ENCODE peak calls at places on chromosome 18, in four cellular contexts. One of them, this sample, is unnamed.

GRCh38 chr18:57581301-57581934 is 5.1 kb downstream of the FECH start:
- DNase-seq in HL-60: peak; percentile 89
- DNase-seq in HCT116: no peak
- DNase-seq in GM23338: no peak
- DNase-seq in this sample: no peak

GRCh38 chr18:54247488-54248175 is 21.7 kb upstream of the POLI start:
- DNase-seq in HL-60: no peak
- DNase-seq in HCT116: no peak
- DNase-seq in GM23338: peak; percentile 42
- DNase-seq in this sample: no peak

GRCh38 chr18:47558110-47558750 is 306.8 kb upstream of the SKOR2 start:
- DNase-seq in HL-60: no peak
- DNase-seq in HCT116: no peak
- DNase-seq in GM23338: no peak
- DNase-seq in this sample: no peak

GRCh38 chr18:54822872-54823845 is 5.1 kb upstream of the RAB27B start:
- DNase-seq in HL-60: no peak
- DNase-seq in HCT116: peak; percentile 34
- DNase-seq in GM23338: no peak
- DNase-seq in this sample: peak; percentile 65

GRCh38 chr18:74485860-74486849 is 10.0 kb upstream of the CNDP2 start:
- DNase-seq in HL-60: no peak
- DNase-seq in HCT116: no peak
- DNase-seq in GM23338: no peak
- DNase-seq in this sample: no peak

GRCh38 chr18:66077066-66077465 is 326.3 kb downstream of the CDH7 start:
- DNase-seq in HL-60: no peak
- DNase-seq in HCT116: no peak
- DNase-seq in GM23338: no peak
- DNase-seq in this sample: no peak

GRCh38 chr18:1104265-1104792 is 199.7 kb downstream of the ADCYAP1 start:
- DNase-seq in HL-60: no peak
- DNase-seq in HCT116: no peak
- DNase-seq in GM23338: no peak
- DNase-seq in this sample: no peak

GRCh38 chr18:47191956-47192355 is 15.8 kb upstream of the IER3IP1 start:
- DNase-seq in HL-60: no peak
- DNase-seq in HCT116: no peak
- DNase-seq in GM23338: no peak
- DNase-seq in this sample: no peak

GRCh38 chr18:10878703-10879102 is 270.7 kb downstream of the PIEZO2 start:
- DNase-seq in HL-60: no peak
- DNase-seq in HCT116: no peak
- DNase-seq in GM23338: no peak
- DNase-seq in this sample: no peak
- TF ChIP-seq REST in HL-60: no peak
- TF ChIP-seq REST in HCT116: no peak
- TF ChIP-seq REST in GM23338: no peak
- TF ChIP-seq REST in this sample: no peak

GRCh38 chr18:48784654-48785053 is 166.1 kb downstream of the SMAD7 start:
- DNase-seq in HL-60: no peak
- DNase-seq in HCT116: no peak
- DNase-seq in GM23338: no peak
- DNase-seq in this sample: no peak
- TF ChIP-seq REST in HL-60: no peak
- TF ChIP-seq REST in HCT116: no peak
- TF ChIP-seq REST in GM23338: no peak
- TF ChIP-seq REST in this sample: no peak

GRCh38 chr18:76228716-76229115 is 266.3 kb downstream of the ZNF516 start:
- DNase-seq in HL-60: no peak
- DNase-seq in HCT116: no peak
- DNase-seq in GM23338: no peak
- DNase-seq in this sample: no peak
- TF ChIP-seq REST in HL-60: no peak
- TF ChIP-seq REST in HCT116: no peak
- TF ChIP-seq REST in GM23338: no peak
- TF ChIP-seq REST in this sample: no peak

GRCh38 chr18:42174909-42175308 is 219.9 kb downstream of the PIK3C3 start:
- DNase-seq in HL-60: peak; percentile 70
- DNase-seq in HCT116: no peak
- DNase-seq in GM23338: peak; percentile 19
- DNase-seq in this sample: no peak
- TF ChIP-seq REST in HL-60: peak; percentile 97
- TF ChIP-seq REST in HCT116: peak; percentile 29
- TF ChIP-seq REST in GM23338: peak; percentile 77
- TF ChIP-seq REST in this sample: peak; percentile 38

GRCh38 chr18:32091325-32091723 is 350 bp upstream of the RNF138 start:
- DNase-seq in HL-60: no peak
- DNase-seq in HCT116: no peak
- DNase-seq in GM23338: no peak
- DNase-seq in this sample: no peak

GRCh38 chr18:32093523-32093922 is 1.8 kb downstream of the RNF138 start:
- DNase-seq in HL-60: no peak
- DNase-seq in HCT116: no peak
- DNase-seq in GM23338: no peak
- DNase-seq in this sample: no peak

GRCh38 chr18:32091724-32092421 is at the start of gene RNF138:
- DNase-seq in HL-60: peak; percentile 92
- DNase-seq in HCT116: peak; percentile 74
- DNase-seq in GM23338: peak; percentile 91
- DNase-seq in this sample: peak; percentile 71

GRCh38 chr18:32092422-32093105 is 890 bp downstream of the RNF138 start:
- DNase-seq in HL-60: peak; percentile 100
- DNase-seq in HCT116: peak; percentile 88
- DNase-seq in GM23338: peak; percentile 98
- DNase-seq in this sample: peak; percentile 96

DNA sequence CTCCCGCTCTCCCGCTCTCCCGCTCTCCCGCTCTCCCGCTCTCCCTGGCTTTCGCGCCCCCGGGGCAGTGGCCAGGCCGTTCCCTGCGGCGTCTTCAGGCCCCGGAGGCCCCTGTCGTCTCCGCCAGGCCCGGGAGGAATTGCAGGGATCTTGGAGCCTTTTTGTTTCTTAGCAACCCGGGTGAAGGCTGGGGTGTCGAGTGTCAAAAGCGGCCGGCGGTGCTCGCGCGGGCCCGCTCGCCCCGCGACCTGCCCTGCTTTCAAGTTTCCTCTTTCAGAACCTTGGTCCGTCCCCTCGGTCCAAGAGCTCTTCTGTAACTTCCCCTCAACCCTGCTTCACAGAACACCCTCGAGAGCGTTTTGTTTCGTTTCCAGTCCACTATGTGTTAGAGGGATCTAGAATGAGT is 1.4 kb downstream of the RNF138 start:
- DNase-seq in HL-60: peak; percentile 73
- DNase-seq in HCT116: no peak
- DNase-seq in GM23338: peak; percentile 76
- DNase-seq in this sample: peak; percentile 27
- TF ChIP-seq REST in HL-60: no peak
- TF ChIP-seq REST in HCT116: no peak
- TF ChIP-seq REST in GM23338: no peak
- TF ChIP-seq REST in this sample: no peak

GRCh38 chr18:49561127-49561376 is 805 bp upstream of the LIPG start:
- DNase-seq in HL-60: no peak
- DNase-seq in HCT116: no peak
- DNase-seq in GM23338: no peak
- DNase-seq in this sample: no peak

GRCh38 chr18:49563701-49564100 is 1.8 kb downstream of the LIPG start:
- DNase-seq in HL-60: no peak
- DNase-seq in HCT116: no peak
- DNase-seq in GM23338: no peak
- DNase-seq in this sample: no peak

GRCh38 chr18:49563130-49563540 is 1.3 kb downstream of the LIPG start:
- DNase-seq in HL-60: no peak
- DNase-seq in HCT116: peak; percentile 33
- DNase-seq in GM23338: no peak
- DNase-seq in this sample: no peak

GRCh38 chr18:49561377-49562193 is at the start of gene LIPG:
- DNase-seq in HL-60: no peak
- DNase-seq in HCT116: peak; percentile 57
- DNase-seq in GM23338: peak; percentile 94
- DNase-seq in this sample: peak; percentile 36

GRCh38 chr18:49562481-49563129 is 748 bp downstream of the LIPG start:
- DNase-seq in HL-60: no peak
- DNase-seq in HCT116: no peak
- DNase-seq in GM23338: peak; percentile 50
- DNase-seq in this sample: no peak
- TF ChIP-seq REST in HL-60: no peak
- TF ChIP-seq REST in HCT116: no peak
- TF ChIP-seq REST in GM23338: peak; percentile 49
- TF ChIP-seq REST in this sample: no peak

GRCh38 chr18:23452728-23453656 is at the start of gene RIOK3:
- DNase-seq in HL-60: peak; percentile 100
- DNase-seq in HCT116: peak; percentile 95
- DNase-seq in GM23338: peak; percentile 99
- DNase-seq in this sample: peak; percentile 87
- TF ChIP-seq REST in HL-60: no peak
- TF ChIP-seq REST in HCT116: no peak
- TF ChIP-seq REST in GM23338: no peak
- TF ChIP-seq REST in this sample: no peak

DNA sequence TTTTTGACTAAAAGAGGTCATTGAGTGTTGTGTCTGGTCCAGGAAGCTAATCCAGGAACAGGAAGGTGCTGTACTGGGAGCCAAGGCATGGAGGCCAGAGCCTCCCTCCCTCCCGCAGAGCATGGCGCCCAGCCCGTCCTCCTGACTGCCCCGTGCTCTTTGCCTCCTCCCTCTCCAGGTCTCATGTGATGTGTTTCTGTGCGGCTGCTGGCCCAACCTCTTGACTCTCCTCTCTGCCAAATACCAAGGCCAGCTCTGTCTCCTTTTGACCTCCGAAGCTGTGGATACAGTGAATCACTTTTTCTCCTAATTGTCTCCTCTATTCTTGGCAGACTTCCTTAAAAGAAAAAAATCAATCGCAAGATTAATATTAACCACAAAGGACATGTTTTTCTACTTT is 284.1 kb downstream of the PHLPP1 start:
- DNase-seq in HL-60: no peak
- DNase-seq in HCT116: no peak
- DNase-seq in GM23338: no peak
- DNase-seq in this sample: peak; percentile 9
- TF ChIP-seq REST in HL-60: no peak
- TF ChIP-seq REST in HCT116: no peak
- TF ChIP-seq REST in GM23338: no peak
- TF ChIP-seq REST in this sample: no peak